ENCODE peak calls at places on chromosome 15, in six cellular contexts. W is H1, N is HCT116, H is K562, P is HepG2, I is GM12878. J is an unnamed sample.

GRCh38 chr15:71780349-71780976 is 29.9 kb upstream of the NR2E3 start:
- DNase-seq in H (peak; percentile 51), W (peak; percentile 31), I (peak; percentile 49), N (no peak), P (peak; percentile 45), J (peak; percentile 81)

GRCh38 chr15:87387681-87388240 is 868.8 kb downstream of the NTRK3 start:
- DNase-seq in H (no peak), N (no peak), P (no peak), W (no peak), I (no peak), J (no peak)

GRCh38 chr15:39616731-39617455 is 36.0 kb downstream of the THBS1 start:
- DNase-seq in I (no peak), N (no peak), H (no peak), P (no peak), W (no peak), J (no peak)

GRCh38 chr15:62847900-62848489 is 194.6 kb upstream of the TPM1 start:
- DNase-seq in I (no peak), P (peak; percentile 44), H (peak; percentile 69), N (peak; percentile 53), W (peak; percentile 60), J (peak; percentile 88)

GRCh38 chr15:42035362-42035761 is 14.5 kb upstream of the PLA2G4E start:
- DNase-seq in W (no peak), H (no peak), I (peak; percentile 52), N (no peak), P (no peak), J (no peak)

GRCh38 chr15:60814855-60815254 is 335.9 kb upstream of the ICE2 start:
- DNase-seq in N (no peak), P (no peak), H (no peak), W (no peak), I (no peak), J (no peak)

GRCh38 chr15:91710072-91710471 is 143.4 kb upstream of the SLCO3A1 start:
- DNase-seq in W (no peak), H (no peak), N (no peak), I (no peak), P (no peak), J (no peak)

GRCh38 chr15:101725073-101725472 is 800 bp upstream of the TARS3 start:
- DNase-seq in P (no peak), I (no peak), W (no peak), N (no peak), H (no peak), J (no peak)

GRCh38 chr15:90598053-90598577 is 68.4 kb downstream of the CRTC3 start:
- DNase-seq in H (peak; percentile 88), W (no peak), P (peak; percentile 40), N (no peak), I (peak; percentile 46), J (peak; percentile 50)

GRCh38 chr15:22945071-22945470 is 35.1 kb downstream of the CYFIP1 start:
- DNase-seq in I (no peak), P (no peak), W (no peak), N (no peak), H (no peak), J (no peak)

GRCh38 chr15:32903591-32903990 is 185.8 kb downstream of the GREM1 start:
- DNase-seq in I (no peak), N (no peak), H (no peak), W (no peak), P (no peak), J (no peak)

GRCh38 chr15:61046291-61046690 is 182.8 kb downstream of the RORA start:
- DNase-seq in I (no peak), H (no peak), W (no peak), N (no peak), P (no peak), J (no peak)

GRCh38 chr15:101675015-101675414 is 22.8 kb upstream of the TM2D3 start:
- DNase-seq in I (no peak), N (no peak), W (no peak), H (no peak), P (no peak), J (no peak)

GRCh38 chr15:43186003-43186353 is 775 bp downstream of the CCNDBP1 start:
- DNase-seq in W (no peak), P (no peak), I (no peak), N (no peak), H (no peak), J (no peak)

GRCh38 chr15:85443593-85444328 is 63.4 kb downstream of the AKAP13 start:
- DNase-seq in H (no peak), I (peak; percentile 76), N (peak; percentile 47), P (peak; percentile 96), W (no peak), J (no peak)

GRCh38 chr15:36432162-36432561 is 147.3 kb upstream of the CDIN1 start:
- DNase-seq in N (no peak), I (no peak), P (no peak), W (no peak), H (no peak), J (no peak)

GRCh38 chr15:53384417-53384816 is 375.0 kb downstream of the WDR72 start:
- DNase-seq in W (peak; percentile 19), N (no peak), I (no peak), P (peak; percentile 12), H (no peak), J (peak; percentile 54)

GRCh38 chr15:45377630-45378148 is 655 bp downstream of the GATM start:
- DNase-seq in H (no peak), P (no peak), I (no peak), N (no peak), W (no peak), J (peak; percentile 24)

GRCh38 chr15:64767203-64767602 is 8.2 kb downstream of the RBPMS2 start:
- DNase-seq in P (no peak), N (no peak), H (no peak), I (no peak), W (no peak), J (no peak)

GRCh38 chr15:62803856-62804400 is 238.6 kb upstream of the TPM1 start:
- DNase-seq in I (no peak), H (no peak), W (no peak), P (no peak), N (no peak), J (no peak)

GRCh38 chr15:66603301-66604179 is 37.7 kb upstream of the LCTL start:
- DNase-seq in P (peak; percentile 40), I (no peak), N (peak; percentile 43), H (peak; percentile 75), W (peak; percentile 67), J (peak; percentile 82)

GRCh38 chr15:29825205-29825604 is 2.9 kb upstream of the TJP1 start:
- DNase-seq in H (no peak), N (no peak), I (peak; percentile 17), P (no peak), W (no peak), J (no peak)

GRCh38 chr15:70245932-70246622 is 148.4 kb upstream of the TLE3 start:
- DNase-seq in N (peak; percentile 35), H (no peak), I (peak; percentile 30), W (no peak), P (no peak), J (peak; percentile 8)

GRCh38 chr15:69700380-69700779 is 247.8 kb downstream of the RPLP1 start:
- DNase-seq in I (no peak), N (no peak), H (no peak), P (no peak), W (no peak), J (no peak)

GRCh38 chr15:68391084-68391483 is 40.9 kb downstream of the ITGA11 start:
- DNase-seq in P (no peak), N (no peak), H (no peak), W (no peak), I (no peak), J (peak; percentile 3)

GRCh38 chr15:88012233-88012632 is 244.3 kb downstream of the NTRK3 start:
- DNase-seq in N (no peak), W (no peak), P (no peak), I (no peak), H (no peak), J (no peak)

GRCh38 chr15:69999392-70000085 is 98.2 kb downstream of the TLE3 start:
- DNase-seq in W (no peak), H (no peak), P (no peak), N (no peak), I (no peak), J (no peak)

DNA sequence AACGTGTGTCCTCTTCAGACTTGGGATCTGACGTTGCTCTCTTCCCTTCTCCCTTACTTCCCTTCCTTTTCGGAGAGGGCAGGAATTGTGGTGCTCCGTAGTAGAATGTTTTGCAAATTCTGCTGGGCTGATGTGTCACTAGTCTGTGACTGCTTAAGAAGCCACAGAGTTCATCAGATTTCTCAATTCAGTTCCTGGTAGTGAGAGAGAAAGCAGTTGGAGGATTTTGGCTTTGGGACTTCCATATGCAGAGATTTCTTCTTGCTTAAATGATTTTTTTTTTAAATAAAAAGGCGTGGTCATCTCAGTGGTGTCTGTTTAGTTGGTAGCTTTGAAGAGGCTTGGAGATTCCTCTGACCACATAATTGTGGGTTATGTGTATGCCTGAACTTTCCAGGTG is 10.1 kb downstream of the CEMIP start:
- DNase-seq in H (no peak), P (no peak), I (no peak), W (no peak), N (no peak), J (no peak)
- TF ChIP-seq ATF3 in H (no peak), P (no peak), I (no peak), W (no peak), N (no peak), J (no peak)

DNA sequence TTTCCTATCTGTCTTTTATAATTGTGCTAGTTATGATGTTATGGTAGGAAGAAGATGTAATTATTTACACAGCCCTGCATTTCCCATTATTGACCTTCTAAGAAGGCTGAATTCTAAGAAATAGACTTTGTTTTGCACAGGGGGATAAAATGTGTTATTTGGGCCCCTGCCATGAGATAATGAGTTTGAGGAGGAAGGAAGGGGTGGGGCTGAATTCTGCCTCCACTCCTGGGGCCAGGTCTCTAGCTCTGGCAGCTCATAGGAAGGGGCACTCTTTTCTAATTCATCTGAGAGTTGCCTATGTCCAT is 69.2 kb upstream of the GOLGA8B start:
- DNase-seq in P (no peak), W (no peak), I (no peak), N (no peak), H (peak; percentile 76), J (no peak)
- TF ChIP-seq ATF3 in P (no peak), W (no peak), I (no peak), N (no peak), H (no peak), J (no peak)

DNA sequence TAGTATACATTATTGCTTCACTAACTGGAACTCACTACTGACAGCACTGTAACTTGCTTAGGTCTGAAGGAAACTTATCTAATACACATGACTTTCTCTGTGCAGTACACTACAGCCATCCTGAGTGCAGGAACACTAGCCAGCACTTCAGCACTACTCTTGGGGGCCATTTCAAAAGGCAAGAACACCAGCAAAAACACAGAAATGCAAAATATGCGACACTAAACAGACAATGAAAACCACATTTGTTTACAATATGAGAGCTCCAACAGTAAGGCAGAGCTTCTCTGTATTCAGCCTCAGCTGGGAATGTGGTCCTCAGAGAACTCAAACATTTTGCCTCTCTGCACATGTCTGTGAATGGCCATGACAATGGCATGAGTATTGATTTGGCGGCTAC is 109.6 kb downstream of the ARRDC4 start:
- DNase-seq in I (no peak), W (no peak), H (no peak), N (no peak), P (no peak), J (no peak)
- TF ChIP-seq ATF3 in I (no peak), W (no peak), H (no peak), N (no peak), P (no peak), J (no peak)

DNA sequence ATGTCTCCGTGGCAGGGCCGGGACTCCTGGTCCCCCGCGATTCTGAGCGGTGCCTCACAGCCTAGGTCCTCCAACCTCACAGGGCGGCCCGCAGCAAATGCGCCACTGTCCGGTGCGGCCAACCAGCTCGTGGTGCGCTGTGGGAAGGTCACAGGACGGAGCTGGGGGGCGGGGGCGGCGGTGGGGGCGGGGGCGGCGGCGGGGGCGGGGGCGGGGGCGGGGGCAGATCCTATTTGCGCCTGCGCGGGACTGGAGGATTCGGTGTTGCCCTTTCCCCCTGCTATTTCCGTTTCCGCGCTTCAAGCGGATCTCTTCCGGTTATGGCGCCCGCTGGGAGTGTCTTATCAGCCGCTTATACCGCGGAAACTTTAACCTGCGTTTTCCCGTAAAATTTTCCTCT is 106.7 kb upstream of the SNRPN start:
- DNase-seq in I (no peak), P (no peak), H (no peak), W (no peak), N (no peak), J (peak; percentile 42)
- TF ChIP-seq ATF3 in I (no peak), P (no peak), H (no peak), W (no peak), N (no peak), J (no peak)

J was measured in WTC11.